ENCODE peak calls at places on chromosomes 7 and 10, in eight cellular contexts. Q is activated effector memory CD4-positive, alpha-beta T cell treated with anti-CD3 and anti-CD28 coated beads, Interleukin-2, amount 50 U/mL, for 16 hours; U is stimulated activated CD4-positive, alpha-beta T cell treated with anti-CD3 and anti-CD28 coated beads, Interleukin-1b, Interleukin-23, amount 100 ng/mL, for 24 hours; R is NCI-H1092 treated with DMSO at 0.1 percent for 48 hours; K is NCI-H774; W is amygdala; I is HS-5; G is mammary epithelial cell. E is an unnamed sample.

GRCh38 chr10:103736763-103737162 is 118.6 kb downstream of the SH3PXD2A start:
- DNase-seq in Q (no peak), G (peak), K (peak), I (no peak), U (no peak), W (no peak), R (peak), E (no peak)

GRCh38 chr7:94676431-94676830 is 20.5 kb upstream of the SGCE start:
- DNase-seq in Q (no peak), I (no peak), R (no peak), G (no peak), W (no peak), U (no peak), K (no peak), E (no peak)

GRCh38 chr7:113010377-113010776 is 76.2 kb downstream of the GPR85 start:
- DNase-seq in W (no peak), U (no peak), I (no peak), Q (no peak), G (no peak), K (no peak), R (no peak), E (no peak)

GRCh38 chr7:38744746-38745145 is 113.6 kb upstream of the AMPH start:
- DNase-seq in W (no peak), I (peak), Q (no peak), K (no peak), R (no peak), U (no peak), G (peak), E (no peak)

GRCh38 chr7:64863021-64863420 is 40.1 kb upstream of the ZNF273 start:
- DNase-seq in K (no peak), W (no peak), I (no peak), U (no peak), G (no peak), R (no peak), Q (no peak), E (no peak)

GRCh38 chr10:92880233-92880861 is 32.0 kb downstream of the EXOC6 start:
- DNase-seq in K (peak), I (no peak), Q (no peak), R (peak), G (peak), U (no peak), W (no peak), E (no peak)

GRCh38 chr10:99341860-99342517 is 12.8 kb downstream of the CNNM1 start:
- DNase-seq in I (no peak), W (no peak), R (no peak), Q (no peak), K (no peak), G (peak), U (no peak), E (no peak)

GRCh38 chr7:155355745-155356144 is 58.1 kb downstream of the INSIG1 start:
- DNase-seq in G (no peak), W (no peak), R (no peak), I (no peak), Q (no peak), U (no peak), K (no peak), E (no peak)

GRCh38 chr10:58140706-58141347 is 126.9 kb downstream of the IPMK start:
- DNase-seq in G (no peak), K (no peak), U (no peak), I (no peak), Q (no peak), W (no peak), R (no peak), E (no peak)

GRCh38 chr10:111875760-111876159 is 307.8 kb downstream of the GPAM start:
- DNase-seq in G (no peak), I (no peak), W (no peak), K (no peak), Q (no peak), R (no peak), U (no peak), E (no peak)

GRCh38 chr7:108413782-108414492 is 42.3 kb downstream of the NRCAM start:
- DNase-seq in R (no peak), K (no peak), G (peak), W (no peak), I (no peak), Q (no peak), U (no peak), E (no peak)

GRCh38 chr10:8416192-8416701 is 361.8 kb downstream of the GATA3 start:
- DNase-seq in U (no peak), Q (peak), R (no peak), I (no peak), K (no peak), G (no peak), W (no peak), E (no peak)

GRCh38 chr7:107592361-107593024 is 12.4 kb downstream of the BCAP29 start:
- DNase-seq in K (no peak), I (peak), Q (no peak), R (no peak), G (no peak), U (no peak), W (no peak), E (no peak)

GRCh38 chr10:19876570-19876969 is 60.3 kb downstream of the PLXDC2 start:
- DNase-seq in G (no peak), Q (no peak), U (no peak), R (no peak), W (no peak), I (no peak), K (no peak), E (no peak)

GRCh38 chr10:18594574-18595156 is 56.7 kb downstream of the NSUN6 start:
- DNase-seq in U (no peak), R (no peak), Q (no peak), K (no peak), I (no peak), W (no peak), G (no peak), E (no peak)

GRCh38 chr10:78794736-78795455 is 273.9 kb upstream of the ZMIZ1 start:
- DNase-seq in I (no peak), U (no peak), R (no peak), W (no peak), G (no peak), Q (no peak), K (no peak), E (no peak)

GRCh38 chr7:70602135-70602534 is 529.8 kb upstream of the GALNT17 start:
- DNase-seq in U (no peak), I (no peak), W (no peak), Q (no peak), R (no peak), K (no peak), G (no peak), E (no peak)

GRCh38 chr10:106559442-106559841 is 605.1 kb downstream of the SORCS1 start:
- DNase-seq in R (no peak), U (no peak), G (peak), Q (no peak), I (no peak), W (no peak), K (no peak), E (no peak)

GRCh38 chr7:74420006-74420405 is 33.7 kb upstream of the GTF2IRD1 start:
- DNase-seq in W (no peak), R (no peak), I (no peak), K (no peak), G (no peak), Q (no peak), U (no peak), E (peak)

GRCh38 chr7:111958889-111959288 is 247.3 kb downstream of the DOCK4 start:
- DNase-seq in R (peak), G (peak), W (no peak), I (no peak), Q (no peak), K (no peak), U (no peak), E (no peak)

GRCh38 chr7:124084024-124084423 is 51.2 kb upstream of the TMEM229A start:
- DNase-seq in R (no peak), K (no peak), U (no peak), G (no peak), W (no peak), I (no peak), Q (no peak), E (no peak)

GRCh38 chr7:103962070-103962469 is 27.4 kb downstream of the RELN start:
- DNase-seq in W (no peak), R (no peak), Q (no peak), K (no peak), U (no peak), G (no peak), I (no peak), E (no peak)

GRCh38 chr7:132183822-132184380 is 392.4 kb downstream of the PLXNA4 start:
- DNase-seq in I (no peak), Q (no peak), G (no peak), U (no peak), W (no peak), R (peak), K (peak), E (peak)

GRCh38 chr7:29119538-29119937 is 26.8 kb downstream of the CPVL start:
- DNase-seq in R (no peak), W (no peak), U (no peak), I (no peak), Q (no peak), K (no peak), G (no peak), E (no peak)

GRCh38 chr10:6058677-6059475 is 3.3 kb downstream of the IL2RA start:
- DNase-seq in W (no peak), Q (peak), I (no peak), R (no peak), G (no peak), K (no peak), U (no peak), E (no peak)

GRCh38 chr10:12825255-12825654 is 176.3 kb downstream of the CCDC3 start:
- DNase-seq in W (no peak), I (no peak), K (no peak), Q (no peak), R (no peak), G (no peak), U (no peak), E (no peak)

GRCh38 chr10:43076876-43077420 is at the start of gene RET:
- DNase-seq in I (no peak), K (peak), W (no peak), U (peak), G (peak), R (no peak), Q (no peak), E (no peak)

GRCh38 chr7:76369011-76369410 is 10.2 kb upstream of the YWHAG start:
- DNase-seq in G (peak), Q (no peak), I (no peak), W (no peak), R (no peak), K (no peak), U (no peak), E (peak)

GRCh38 chr7:102321351-102322201 is 34.7 kb downstream of the SPDYE6 start:
- DNase-seq in U (no peak), R (no peak), K (no peak), Q (peak), W (no peak), G (no peak), I (no peak), E (peak)

GRCh38 chr7:149690688-149691446 is 82.5 kb downstream of the ZNF467 start:
- DNase-seq in K (peak), U (no peak), W (no peak), R (peak), G (peak), Q (no peak), I (no peak), E (no peak)